ENCODE peak calls at places on chromosomes 1 and 21, in ten cellular contexts. One of them, this sample, is unnamed.

GRCh38 chr1:84698718-84699117 is 8.5 kb upstream of the SSX2IP start:
- DNase-seq in NCI-H1417 treated with DMSO at 0.1 percent for 48 hours: no peak
- DNase-seq in fibroblast of the conjunctiva: peak; percentile 83
- DNase-seq in gastrocnemius medialis: no peak
- DNase-seq in stimulated activated CD8-positive, alpha-beta memory T cell treated with anti-CD3 and anti-CD28 coated beads, Interleukin-2, amount 100 ng/mL, for 1 hour: no peak
- DNase-seq in stimulated activated CD4-positive, alpha-beta T cell treated with anti-CD3 and anti-CD28 coated beads, TNF-alpha, amount 100 ng/mL, for 48 hours: no peak
- DNase-seq in GM20000: no peak
- DNase-seq in amniotic stem cell: peak; percentile 78
- DNase-seq in HCEC 1CT: peak; percentile 95
- DNase-seq in GM04504: peak; percentile 76
- DNase-seq in this sample: no peak

GRCh38 chr1:113534875-113535274 is 144.6 kb downstream of the MAGI3 start:
- DNase-seq in NCI-H1417 treated with DMSO at 0.1 percent for 48 hours: no peak
- DNase-seq in fibroblast of the conjunctiva: no peak
- DNase-seq in gastrocnemius medialis: no peak
- DNase-seq in stimulated activated CD8-positive, alpha-beta memory T cell treated with anti-CD3 and anti-CD28 coated beads, Interleukin-2, amount 100 ng/mL, for 1 hour: no peak
- DNase-seq in stimulated activated CD4-positive, alpha-beta T cell treated with anti-CD3 and anti-CD28 coated beads, TNF-alpha, amount 100 ng/mL, for 48 hours: no peak
- DNase-seq in GM20000: no peak
- DNase-seq in amniotic stem cell: no peak
- DNase-seq in HCEC 1CT: no peak
- DNase-seq in GM04504: no peak
- DNase-seq in this sample: no peak

GRCh38 chr21:28099296-28099695 is 893.4 kb downstream of the LTN1 start:
- DNase-seq in NCI-H1417 treated with DMSO at 0.1 percent for 48 hours: no peak
- DNase-seq in fibroblast of the conjunctiva: no peak
- DNase-seq in gastrocnemius medialis: peak; percentile 79
- DNase-seq in stimulated activated CD8-positive, alpha-beta memory T cell treated with anti-CD3 and anti-CD28 coated beads, Interleukin-2, amount 100 ng/mL, for 1 hour: no peak
- DNase-seq in stimulated activated CD4-positive, alpha-beta T cell treated with anti-CD3 and anti-CD28 coated beads, TNF-alpha, amount 100 ng/mL, for 48 hours: no peak
- DNase-seq in GM20000: no peak
- DNase-seq in amniotic stem cell: no peak
- DNase-seq in HCEC 1CT: no peak
- DNase-seq in GM04504: no peak
- DNase-seq in this sample: no peak

GRCh38 chr1:19969898-19970660 is 9.3 kb downstream of the PLA2G2A start:
- DNase-seq in NCI-H1417 treated with DMSO at 0.1 percent for 48 hours: no peak
- DNase-seq in fibroblast of the conjunctiva: peak; percentile 6
- DNase-seq in gastrocnemius medialis: no peak
- DNase-seq in stimulated activated CD8-positive, alpha-beta memory T cell treated with anti-CD3 and anti-CD28 coated beads, Interleukin-2, amount 100 ng/mL, for 1 hour: no peak
- DNase-seq in stimulated activated CD4-positive, alpha-beta T cell treated with anti-CD3 and anti-CD28 coated beads, TNF-alpha, amount 100 ng/mL, for 48 hours: no peak
- DNase-seq in GM20000: no peak
- DNase-seq in amniotic stem cell: no peak
- DNase-seq in HCEC 1CT: no peak
- DNase-seq in GM04504: no peak
- DNase-seq in this sample: no peak

GRCh38 chr1:237124856-237125462 is 83.0 kb downstream of the RYR2 start:
- DNase-seq in NCI-H1417 treated with DMSO at 0.1 percent for 48 hours: no peak
- DNase-seq in fibroblast of the conjunctiva: no peak
- DNase-seq in gastrocnemius medialis: no peak
- DNase-seq in stimulated activated CD8-positive, alpha-beta memory T cell treated with anti-CD3 and anti-CD28 coated beads, Interleukin-2, amount 100 ng/mL, for 1 hour: no peak
- DNase-seq in stimulated activated CD4-positive, alpha-beta T cell treated with anti-CD3 and anti-CD28 coated beads, TNF-alpha, amount 100 ng/mL, for 48 hours: no peak
- DNase-seq in GM20000: peak; percentile 39
- DNase-seq in amniotic stem cell: no peak
- DNase-seq in HCEC 1CT: no peak
- DNase-seq in GM04504: no peak
- DNase-seq in this sample: peak; percentile 70

GRCh38 chr1:3087049-3087448 is 18.0 kb downstream of the PRDM16 start:
- DNase-seq in NCI-H1417 treated with DMSO at 0.1 percent for 48 hours: no peak
- DNase-seq in fibroblast of the conjunctiva: no peak
- DNase-seq in gastrocnemius medialis: no peak
- DNase-seq in stimulated activated CD8-positive, alpha-beta memory T cell treated with anti-CD3 and anti-CD28 coated beads, Interleukin-2, amount 100 ng/mL, for 1 hour: no peak
- DNase-seq in stimulated activated CD4-positive, alpha-beta T cell treated with anti-CD3 and anti-CD28 coated beads, TNF-alpha, amount 100 ng/mL, for 48 hours: no peak
- DNase-seq in GM20000: no peak
- DNase-seq in amniotic stem cell: no peak
- DNase-seq in HCEC 1CT: no peak
- DNase-seq in GM04504: no peak
- DNase-seq in this sample: no peak

GRCh38 chr1:241612533-241613505 is 27.4 kb downstream of the CHML start:
- DNase-seq in NCI-H1417 treated with DMSO at 0.1 percent for 48 hours: no peak
- DNase-seq in fibroblast of the conjunctiva: peak; percentile 76
- DNase-seq in gastrocnemius medialis: no peak
- DNase-seq in stimulated activated CD8-positive, alpha-beta memory T cell treated with anti-CD3 and anti-CD28 coated beads, Interleukin-2, amount 100 ng/mL, for 1 hour: no peak
- DNase-seq in stimulated activated CD4-positive, alpha-beta T cell treated with anti-CD3 and anti-CD28 coated beads, TNF-alpha, amount 100 ng/mL, for 48 hours: no peak
- DNase-seq in GM20000: no peak
- DNase-seq in amniotic stem cell: peak; percentile 26
- DNase-seq in HCEC 1CT: peak; percentile 86
- DNase-seq in GM04504: peak; percentile 55
- DNase-seq in this sample: no peak

GRCh38 chr1:59434336-59434735 is 137.4 kb downstream of the FGGY start:
- DNase-seq in NCI-H1417 treated with DMSO at 0.1 percent for 48 hours: no peak
- DNase-seq in fibroblast of the conjunctiva: no peak
- DNase-seq in gastrocnemius medialis: no peak
- DNase-seq in stimulated activated CD8-positive, alpha-beta memory T cell treated with anti-CD3 and anti-CD28 coated beads, Interleukin-2, amount 100 ng/mL, for 1 hour: no peak
- DNase-seq in stimulated activated CD4-positive, alpha-beta T cell treated with anti-CD3 and anti-CD28 coated beads, TNF-alpha, amount 100 ng/mL, for 48 hours: no peak
- DNase-seq in GM20000: no peak
- DNase-seq in amniotic stem cell: no peak
- DNase-seq in HCEC 1CT: peak; percentile 42
- DNase-seq in GM04504: peak; percentile 52
- DNase-seq in this sample: no peak

GRCh38 chr1:228685081-228685480 is 50.2 kb upstream of the RHOU start:
- DNase-seq in NCI-H1417 treated with DMSO at 0.1 percent for 48 hours: no peak
- DNase-seq in fibroblast of the conjunctiva: no peak
- DNase-seq in gastrocnemius medialis: no peak
- DNase-seq in stimulated activated CD8-positive, alpha-beta memory T cell treated with anti-CD3 and anti-CD28 coated beads, Interleukin-2, amount 100 ng/mL, for 1 hour: no peak
- DNase-seq in stimulated activated CD4-positive, alpha-beta T cell treated with anti-CD3 and anti-CD28 coated beads, TNF-alpha, amount 100 ng/mL, for 48 hours: no peak
- DNase-seq in GM20000: no peak
- DNase-seq in amniotic stem cell: no peak
- DNase-seq in HCEC 1CT: no peak
- DNase-seq in GM04504: no peak
- DNase-seq in this sample: no peak

GRCh38 chr1:90710579-90711536 is 6.2 kb downstream of the BARHL2 start:
- DNase-seq in NCI-H1417 treated with DMSO at 0.1 percent for 48 hours: no peak
- DNase-seq in fibroblast of the conjunctiva: no peak
- DNase-seq in gastrocnemius medialis: no peak
- DNase-seq in stimulated activated CD8-positive, alpha-beta memory T cell treated with anti-CD3 and anti-CD28 coated beads, Interleukin-2, amount 100 ng/mL, for 1 hour: no peak
- DNase-seq in stimulated activated CD4-positive, alpha-beta T cell treated with anti-CD3 and anti-CD28 coated beads, TNF-alpha, amount 100 ng/mL, for 48 hours: no peak
- DNase-seq in GM20000: peak; percentile 28
- DNase-seq in amniotic stem cell: no peak
- DNase-seq in HCEC 1CT: no peak
- DNase-seq in GM04504: no peak
- DNase-seq in this sample: peak; percentile 83

GRCh38 chr1:3190256-3191041 is 121.4 kb downstream of the PRDM16 start:
- DNase-seq in NCI-H1417 treated with DMSO at 0.1 percent for 48 hours: no peak
- DNase-seq in fibroblast of the conjunctiva: no peak
- DNase-seq in gastrocnemius medialis: no peak
- DNase-seq in stimulated activated CD8-positive, alpha-beta memory T cell treated with anti-CD3 and anti-CD28 coated beads, Interleukin-2, amount 100 ng/mL, for 1 hour: no peak
- DNase-seq in stimulated activated CD4-positive, alpha-beta T cell treated with anti-CD3 and anti-CD28 coated beads, TNF-alpha, amount 100 ng/mL, for 48 hours: no peak
- DNase-seq in GM20000: no peak
- DNase-seq in amniotic stem cell: no peak
- DNase-seq in HCEC 1CT: no peak
- DNase-seq in GM04504: no peak
- DNase-seq in this sample: peak; percentile 79

GRCh38 chr1:88763649-88764406 is 79.8 kb downstream of the PKN2 start:
- DNase-seq in NCI-H1417 treated with DMSO at 0.1 percent for 48 hours: no peak
- DNase-seq in fibroblast of the conjunctiva: no peak
- DNase-seq in gastrocnemius medialis: no peak
- DNase-seq in stimulated activated CD8-positive, alpha-beta memory T cell treated with anti-CD3 and anti-CD28 coated beads, Interleukin-2, amount 100 ng/mL, for 1 hour: no peak
- DNase-seq in stimulated activated CD4-positive, alpha-beta T cell treated with anti-CD3 and anti-CD28 coated beads, TNF-alpha, amount 100 ng/mL, for 48 hours: no peak
- DNase-seq in GM20000: no peak
- DNase-seq in amniotic stem cell: no peak
- DNase-seq in HCEC 1CT: peak; percentile 55
- DNase-seq in GM04504: peak; percentile 27
- DNase-seq in this sample: no peak

GRCh38 chr1:39754026-39754569 is 15.4 kb downstream of the PPIE start:
- DNase-seq in NCI-H1417 treated with DMSO at 0.1 percent for 48 hours: no peak
- DNase-seq in fibroblast of the conjunctiva: no peak
- DNase-seq in gastrocnemius medialis: no peak
- DNase-seq in stimulated activated CD8-positive, alpha-beta memory T cell treated with anti-CD3 and anti-CD28 coated beads, Interleukin-2, amount 100 ng/mL, for 1 hour: no peak
- DNase-seq in stimulated activated CD4-positive, alpha-beta T cell treated with anti-CD3 and anti-CD28 coated beads, TNF-alpha, amount 100 ng/mL, for 48 hours: no peak
- DNase-seq in GM20000: no peak
- DNase-seq in amniotic stem cell: no peak
- DNase-seq in HCEC 1CT: peak; percentile 25
- DNase-seq in GM04504: no peak
- DNase-seq in this sample: no peak

GRCh38 chr1:224203243-224204016 is 20.4 kb downstream of the DEGS1 start:
- DNase-seq in NCI-H1417 treated with DMSO at 0.1 percent for 48 hours: no peak
- DNase-seq in fibroblast of the conjunctiva: no peak
- DNase-seq in gastrocnemius medialis: peak; percentile 40
- DNase-seq in stimulated activated CD8-positive, alpha-beta memory T cell treated with anti-CD3 and anti-CD28 coated beads, Interleukin-2, amount 100 ng/mL, for 1 hour: no peak
- DNase-seq in stimulated activated CD4-positive, alpha-beta T cell treated with anti-CD3 and anti-CD28 coated beads, TNF-alpha, amount 100 ng/mL, for 48 hours: no peak
- DNase-seq in GM20000: peak; percentile 24
- DNase-seq in amniotic stem cell: no peak
- DNase-seq in HCEC 1CT: peak; percentile 32
- DNase-seq in GM04504: peak; percentile 25
- DNase-seq in this sample: peak; percentile 59

GRCh38 chr1:72366473-72366872 is 84.1 kb upstream of the NEGR1 start:
- DNase-seq in NCI-H1417 treated with DMSO at 0.1 percent for 48 hours: no peak
- DNase-seq in fibroblast of the conjunctiva: peak; percentile 2
- DNase-seq in gastrocnemius medialis: peak; percentile 44
- DNase-seq in stimulated activated CD8-positive, alpha-beta memory T cell treated with anti-CD3 and anti-CD28 coated beads, Interleukin-2, amount 100 ng/mL, for 1 hour: no peak
- DNase-seq in stimulated activated CD4-positive, alpha-beta T cell treated with anti-CD3 and anti-CD28 coated beads, TNF-alpha, amount 100 ng/mL, for 48 hours: no peak
- DNase-seq in GM20000: no peak
- DNase-seq in amniotic stem cell: no peak
- DNase-seq in HCEC 1CT: peak; percentile 74
- DNase-seq in GM04504: peak; percentile 6
- DNase-seq in this sample: no peak

GRCh38 chr1:109249654-109250401 is 489 bp downstream of the CELSR2 start:
- DNase-seq in NCI-H1417 treated with DMSO at 0.1 percent for 48 hours: no peak
- DNase-seq in fibroblast of the conjunctiva: no peak
- DNase-seq in gastrocnemius medialis: no peak
- DNase-seq in stimulated activated CD8-positive, alpha-beta memory T cell treated with anti-CD3 and anti-CD28 coated beads, Interleukin-2, amount 100 ng/mL, for 1 hour: no peak
- DNase-seq in stimulated activated CD4-positive, alpha-beta T cell treated with anti-CD3 and anti-CD28 coated beads, TNF-alpha, amount 100 ng/mL, for 48 hours: no peak
- DNase-seq in GM20000: no peak
- DNase-seq in amniotic stem cell: no peak
- DNase-seq in HCEC 1CT: no peak
- DNase-seq in GM04504: no peak
- DNase-seq in this sample: peak; percentile 90

GRCh38 chr1:15578921-15579682 is 5.7 kb downstream of the AGMAT start:
- DNase-seq in NCI-H1417 treated with DMSO at 0.1 percent for 48 hours: no peak
- DNase-seq in fibroblast of the conjunctiva: no peak
- DNase-seq in gastrocnemius medialis: no peak
- DNase-seq in stimulated activated CD8-positive, alpha-beta memory T cell treated with anti-CD3 and anti-CD28 coated beads, Interleukin-2, amount 100 ng/mL, for 1 hour: no peak
- DNase-seq in stimulated activated CD4-positive, alpha-beta T cell treated with anti-CD3 and anti-CD28 coated beads, TNF-alpha, amount 100 ng/mL, for 48 hours: no peak
- DNase-seq in GM20000: peak; percentile 45
- DNase-seq in amniotic stem cell: no peak
- DNase-seq in HCEC 1CT: no peak
- DNase-seq in GM04504: no peak
- DNase-seq in this sample: peak; percentile 25

GRCh38 chr1:14626869-14627607 is 28.6 kb downstream of the KAZN start:
- DNase-seq in NCI-H1417 treated with DMSO at 0.1 percent for 48 hours: no peak
- DNase-seq in fibroblast of the conjunctiva: no peak
- DNase-seq in gastrocnemius medialis: no peak
- DNase-seq in stimulated activated CD8-positive, alpha-beta memory T cell treated with anti-CD3 and anti-CD28 coated beads, Interleukin-2, amount 100 ng/mL, for 1 hour: no peak
- DNase-seq in stimulated activated CD4-positive, alpha-beta T cell treated with anti-CD3 and anti-CD28 coated beads, TNF-alpha, amount 100 ng/mL, for 48 hours: no peak
- DNase-seq in GM20000: no peak
- DNase-seq in amniotic stem cell: no peak
- DNase-seq in HCEC 1CT: no peak
- DNase-seq in GM04504: no peak
- DNase-seq in this sample: peak; percentile 42

GRCh38 chr1:51902456-51902855 is 23.9 kb upstream of the NRDC start:
- DNase-seq in NCI-H1417 treated with DMSO at 0.1 percent for 48 hours: no peak
- DNase-seq in fibroblast of the conjunctiva: no peak
- DNase-seq in gastrocnemius medialis: no peak
- DNase-seq in stimulated activated CD8-positive, alpha-beta memory T cell treated with anti-CD3 and anti-CD28 coated beads, Interleukin-2, amount 100 ng/mL, for 1 hour: no peak
- DNase-seq in stimulated activated CD4-positive, alpha-beta T cell treated with anti-CD3 and anti-CD28 coated beads, TNF-alpha, amount 100 ng/mL, for 48 hours: no peak
- DNase-seq in GM20000: no peak
- DNase-seq in amniotic stem cell: no peak
- DNase-seq in HCEC 1CT: no peak
- DNase-seq in GM04504: no peak
- DNase-seq in this sample: no peak

GRCh38 chr1:202144510-202145324 is at the start of gene ARL8A:
- DNase-seq in NCI-H1417 treated with DMSO at 0.1 percent for 48 hours: no peak
- DNase-seq in fibroblast of the conjunctiva: no peak
- DNase-seq in gastrocnemius medialis: peak; percentile 45
- DNase-seq in stimulated activated CD8-positive, alpha-beta memory T cell treated with anti-CD3 and anti-CD28 coated beads, Interleukin-2, amount 100 ng/mL, for 1 hour: peak; percentile 42
- DNase-seq in stimulated activated CD4-positive, alpha-beta T cell treated with anti-CD3 and anti-CD28 coated beads, TNF-alpha, amount 100 ng/mL, for 48 hours: no peak
- DNase-seq in GM20000: peak; percentile 94
- DNase-seq in amniotic stem cell: no peak
- DNase-seq in HCEC 1CT: peak; percentile 37
- DNase-seq in GM04504: no peak
- DNase-seq in this sample: peak; percentile 94

This sample was measured in H7.